ENCODE peak calls at places on chromosomes 13 and 19, in five cellular contexts. One of them, this sample, is unnamed.

GRCh38 chr13:42740753-42741152 is 40.6 kb upstream of the FAM216B start:
- DNase-seq in fibroblast of villous mesenchyme: no peak
- DNase-seq in T-helper 1 cell: no peak
- DNase-seq in neural progenitor cell: no peak
- DNase-seq in HS-27A: no peak
- DNase-seq in this sample: no peak

GRCh38 chr13:113869263-113869662 is 5.4 kb upstream of the GAS6 start:
- DNase-seq in HS-27A: no peak
- DNase-seq in T-helper 1 cell: no peak
- DNase-seq in neural progenitor cell: no peak
- DNase-seq in fibroblast of villous mesenchyme: no peak
- DNase-seq in this sample: no peak

GRCh38 chr19:610801-611505 is 21.3 kb downstream of the HCN2 start:
- DNase-seq in fibroblast of villous mesenchyme: peak; percentile 82
- DNase-seq in HS-27A: no peak
- DNase-seq in T-helper 1 cell: peak; percentile 54
- DNase-seq in neural progenitor cell: no peak
- DNase-seq in this sample: no peak

GRCh38 chr13:104534847-104535246 is 1468.6 kb upstream of the SLC10A2 start:
- DNase-seq in T-helper 1 cell: no peak
- DNase-seq in neural progenitor cell: peak; percentile 17
- DNase-seq in fibroblast of villous mesenchyme: no peak
- DNase-seq in HS-27A: no peak
- DNase-seq in this sample: no peak

GRCh38 chr13:23069571-23069970 is 111.2 kb upstream of the SGCG start:
- DNase-seq in fibroblast of villous mesenchyme: peak; percentile 29
- DNase-seq in T-helper 1 cell: no peak
- DNase-seq in neural progenitor cell: no peak
- DNase-seq in HS-27A: no peak
- DNase-seq in this sample: no peak

GRCh38 chr13:38662362-38662761 is 24.5 kb upstream of the FREM2 start:
- DNase-seq in HS-27A: no peak
- DNase-seq in fibroblast of villous mesenchyme: no peak
- DNase-seq in neural progenitor cell: no peak
- DNase-seq in T-helper 1 cell: no peak
- DNase-seq in this sample: no peak

GRCh38 chr19:3369337-3370213 is 3.2 kb downstream of the NFIC start:
- DNase-seq in HS-27A: no peak
- DNase-seq in T-helper 1 cell: no peak
- DNase-seq in fibroblast of villous mesenchyme: peak; percentile 61
- DNase-seq in neural progenitor cell: peak; percentile 57
- DNase-seq in this sample: no peak

GRCh38 chr13:68190826-68191225 is 960.7 kb upstream of the PCDH9 start:
- DNase-seq in neural progenitor cell: no peak
- DNase-seq in HS-27A: peak; percentile 27
- DNase-seq in T-helper 1 cell: no peak
- DNase-seq in fibroblast of villous mesenchyme: no peak
- DNase-seq in this sample: no peak

This sample was measured in GM12864.